ENCODE peak calls at places on chromosomes 12 and 14, in four cellular contexts. P, C, D and Q are unnamed samples.

GRCh38 chr14:59343585-59343984 is 121.6 kb downstream of the GPR135 start:
- DNase-seq in C (no peak), D (no peak), P (no peak), Q (no peak)

GRCh38 chr14:63867926-63868921 is 15.4 kb downstream of the SYNE2 start:
- DNase-seq in D (no peak), C (no peak), P (no peak), Q (no peak)

GRCh38 chr12:64104376-64104775 is 117.7 kb downstream of the KICS2 start:
- DNase-seq in D (no peak), P (no peak), C (no peak), Q (no peak)

GRCh38 chr12:51449569-51450246 is 25.1 kb downstream of the SLC4A8 start:
- DNase-seq in C (no peak), D (no peak), P (no peak), Q (no peak)

GRCh38 chr14:75861161-75861621 is 120.6 kb downstream of the TGFB3 start:
- DNase-seq in D (no peak), C (no peak), P (no peak), Q (no peak)

GRCh38 chr14:97802430-97802829 is 1005.2 kb downstream of the VRK1 start:
- DNase-seq in P (no peak), C (no peak), D (no peak), Q (no peak)

GRCh38 chr14:19917955-19918518 is 2.4 kb upstream of the OR4K5 start:
- DNase-seq in P (no peak), D (no peak), C (no peak), Q (no peak)

GRCh38 chr14:95156765-95157194 is 549 bp downstream of the DICER1 start:
- DNase-seq in D (no peak), C (no peak), P (peak; percentile 51), Q (peak; percentile 78)

GRCh38 chr14:55389330-55389729 is 22.3 kb downstream of the ATG14 start:
- DNase-seq in C (no peak), P (no peak), D (no peak), Q (no peak)

GRCh38 chr14:38125484-38125912 is 82.2 kb upstream of the SSTR1 start:
- DNase-seq in P (no peak), D (no peak), C (no peak), Q (no peak)

GRCh38 chr14:80809663-80810062 is 131.9 kb downstream of the CEP128 start:
- DNase-seq in D (no peak), C (no peak), P (no peak), Q (no peak)

GRCh38 chr12:130665753-130666152 is 50.3 kb downstream of the RIMBP2 start:
- DNase-seq in P (no peak), C (no peak), D (no peak), Q (no peak)

GRCh38 chr14:75453817-75454434 is 26.1 kb downstream of the JDP2 start:
- DNase-seq in C (no peak), D (no peak), P (no peak), Q (no peak)

GRCh38 chr14:98580131-98580678 is 691.8 kb downstream of the BCL11B start:
- DNase-seq in D (no peak), C (no peak), P (no peak), Q (no peak)

GRCh38 chr12:83954939-83955601 is 957.5 kb downstream of the SLC6A15 start:
- DNase-seq in D (no peak), P (no peak), C (no peak), Q (peak; percentile 2)

GRCh38 chr14:94213021-94213420 is 38.9 kb downstream of the PPP4R4 start:
- DNase-seq in P (no peak), D (no peak), C (no peak), Q (no peak)

GRCh38 chr12:10283028-10283427 is 24.6 kb upstream of the KLRD1 start:
- DNase-seq in C (no peak), P (no peak), D (no peak), Q (no peak)

GRCh38 chr12:112266473-112266872 is 115.8 kb downstream of the HECTD4 start:
- DNase-seq in P (no peak), D (no peak), C (no peak), Q (no peak)

GRCh38 chr12:3311027-3311402 is 180.0 kb upstream of the PRMT8 start:
- DNase-seq in D (peak; percentile 42), C (no peak), P (peak; percentile 77), Q (peak; percentile 52)

GRCh38 chr12:6852651-6853354 is 853 bp downstream of the USP5 start:
- DNase-seq in C (no peak), P (peak; percentile 65), D (peak; percentile 46), Q (no peak)

GRCh38 chr14:87430810-87431209 is 562.2 kb downstream of the GALC start:
- DNase-seq in P (no peak), D (no peak), C (no peak), Q (no peak)